ENCODE peak calls at places on chromosome 1, in eight cellular contexts. One of them, this sample, is unnamed.

GRCh38 chr1:150151291-150152181 is 1.8 kb downstream of the PLEKHO1 start:
- DNase-seq in CD4-positive, CD25-positive, alpha-beta regulatory T cell: peak
- DNase-seq in brain microvascular endothelial cell: no peak
- DNase-seq in T47D: no peak
- DNase-seq in activated CD4-positive, alpha-beta T cell treated with anti-CD3 and anti-CD28 coated beads, Interleukin-2, amount 10 ng/mL, durations not matched to agents 7 days and 5 days: peak
- DNase-seq in NB4: peak
- DNase-seq in A172: no peak
- DNase-seq in aorta: peak
- DNase-seq in this sample: no peak

GRCh38 chr1:996851-997727 is 2.8 kb downstream of the HES4 start:
- DNase-seq in activated CD4-positive, alpha-beta T cell treated with anti-CD3 and anti-CD28 coated beads, Interleukin-2, amount 10 ng/mL, durations not matched to agents 7 days and 5 days: no peak
- DNase-seq in brain microvascular endothelial cell: no peak
- DNase-seq in NB4: peak
- DNase-seq in A172: no peak
- DNase-seq in CD4-positive, CD25-positive, alpha-beta regulatory T cell: no peak
- DNase-seq in aorta: no peak
- DNase-seq in T47D: no peak
- DNase-seq in this sample: no peak

GRCh38 chr1:58251415-58252073 is 295.0 kb downstream of the OMA1 start:
- DNase-seq in activated CD4-positive, alpha-beta T cell treated with anti-CD3 and anti-CD28 coated beads, Interleukin-2, amount 10 ng/mL, durations not matched to agents 7 days and 5 days: no peak
- DNase-seq in T47D: no peak
- DNase-seq in CD4-positive, CD25-positive, alpha-beta regulatory T cell: no peak
- DNase-seq in aorta: no peak
- DNase-seq in brain microvascular endothelial cell: no peak
- DNase-seq in NB4: peak
- DNase-seq in A172: no peak
- DNase-seq in this sample: peak

GRCh38 chr1:167746988-167747655 is 25.3 kb downstream of the MPZL1 start:
- DNase-seq in A172: no peak
- DNase-seq in activated CD4-positive, alpha-beta T cell treated with anti-CD3 and anti-CD28 coated beads, Interleukin-2, amount 10 ng/mL, durations not matched to agents 7 days and 5 days: no peak
- DNase-seq in aorta: no peak
- DNase-seq in T47D: no peak
- DNase-seq in brain microvascular endothelial cell: no peak
- DNase-seq in NB4: no peak
- DNase-seq in CD4-positive, CD25-positive, alpha-beta regulatory T cell: no peak
- DNase-seq in this sample: no peak

GRCh38 chr1:116372186-116372585 is 858 bp upstream of the ATP1A1 start:
- DNase-seq in aorta: no peak
- DNase-seq in CD4-positive, CD25-positive, alpha-beta regulatory T cell: peak
- DNase-seq in brain microvascular endothelial cell: no peak
- DNase-seq in NB4: no peak
- DNase-seq in activated CD4-positive, alpha-beta T cell treated with anti-CD3 and anti-CD28 coated beads, Interleukin-2, amount 10 ng/mL, durations not matched to agents 7 days and 5 days: no peak
- DNase-seq in T47D: no peak
- DNase-seq in A172: no peak
- DNase-seq in this sample: no peak

GRCh38 chr1:31991202-31991601 is 22.5 kb upstream of the KHDRBS1 start:
- DNase-seq in CD4-positive, CD25-positive, alpha-beta regulatory T cell: no peak
- DNase-seq in activated CD4-positive, alpha-beta T cell treated with anti-CD3 and anti-CD28 coated beads, Interleukin-2, amount 10 ng/mL, durations not matched to agents 7 days and 5 days: no peak
- DNase-seq in brain microvascular endothelial cell: no peak
- DNase-seq in NB4: no peak
- DNase-seq in A172: no peak
- DNase-seq in T47D: no peak
- DNase-seq in aorta: no peak
- DNase-seq in this sample: no peak

GRCh38 chr1:51285055-51285454 is 45.3 kb downstream of the TTC39A start:
- DNase-seq in aorta: no peak
- DNase-seq in T47D: no peak
- DNase-seq in NB4: no peak
- DNase-seq in activated CD4-positive, alpha-beta T cell treated with anti-CD3 and anti-CD28 coated beads, Interleukin-2, amount 10 ng/mL, durations not matched to agents 7 days and 5 days: no peak
- DNase-seq in CD4-positive, CD25-positive, alpha-beta regulatory T cell: no peak
- DNase-seq in A172: no peak
- DNase-seq in brain microvascular endothelial cell: no peak
- DNase-seq in this sample: no peak

GRCh38 chr1:112457965-112458364 is 50.8 kb upstream of the WNT2B start:
- DNase-seq in CD4-positive, CD25-positive, alpha-beta regulatory T cell: no peak
- DNase-seq in activated CD4-positive, alpha-beta T cell treated with anti-CD3 and anti-CD28 coated beads, Interleukin-2, amount 10 ng/mL, durations not matched to agents 7 days and 5 days: no peak
- DNase-seq in A172: no peak
- DNase-seq in T47D: no peak
- DNase-seq in aorta: no peak
- DNase-seq in NB4: no peak
- DNase-seq in brain microvascular endothelial cell: no peak
- DNase-seq in this sample: no peak